ENCODE peak calls at places on chromosomes 6 and 20, in seven cellular contexts. One of them, this sample, is unnamed.

GRCh38 chr6:31172973-31173384 is 2.5 kb upstream of the POU5F1 start:
- DNase-seq in psoas muscle: no peak
- DNase-seq in heart right ventricle: no peak
- DNase-seq in neural progenitor cell: peak
- DNase-seq in K562: no peak
- DNase-seq in right lobe of liver: no peak
- DNase-seq in aorta: no peak
- DNase-seq in this sample: no peak

GRCh38 chr6:158008894-158009891 is 27.5 kb downstream of the SYNJ2 start:
- DNase-seq in aorta: peak
- DNase-seq in heart right ventricle: peak
- DNase-seq in psoas muscle: peak
- DNase-seq in right lobe of liver: peak
- DNase-seq in K562: no peak
- DNase-seq in neural progenitor cell: no peak
- DNase-seq in this sample: peak

GRCh38 chr6:15629487-15629886 is 33.3 kb downstream of the DTNBP1 start:
- DNase-seq in heart right ventricle: no peak
- DNase-seq in K562: no peak
- DNase-seq in aorta: no peak
- DNase-seq in right lobe of liver: no peak
- DNase-seq in neural progenitor cell: no peak
- DNase-seq in psoas muscle: no peak
- DNase-seq in this sample: no peak

GRCh38 chr20:18808712-18809111 is 4.9 kb upstream of the SCP2D1 start:
- DNase-seq in K562: no peak
- DNase-seq in psoas muscle: no peak
- DNase-seq in right lobe of liver: no peak
- DNase-seq in heart right ventricle: no peak
- DNase-seq in aorta: no peak
- DNase-seq in neural progenitor cell: no peak
- DNase-seq in this sample: no peak

GRCh38 chr20:60559462-60559861 is 601.2 kb downstream of the CDH26 start:
- DNase-seq in aorta: no peak
- DNase-seq in K562: no peak
- DNase-seq in heart right ventricle: no peak
- DNase-seq in right lobe of liver: no peak
- DNase-seq in neural progenitor cell: peak
- DNase-seq in psoas muscle: no peak
- DNase-seq in this sample: no peak

GRCh38 chr20:35237486-35237885 is 11.0 kb downstream of the MMP24 start:
- DNase-seq in psoas muscle: no peak
- DNase-seq in K562: no peak
- DNase-seq in neural progenitor cell: no peak
- DNase-seq in heart right ventricle: no peak
- DNase-seq in aorta: no peak
- DNase-seq in right lobe of liver: no peak
- DNase-seq in this sample: no peak

GRCh38 chr6:111888928-111889696 is 15.9 kb upstream of the FYN start:
- DNase-seq in psoas muscle: no peak
- DNase-seq in heart right ventricle: peak
- DNase-seq in right lobe of liver: no peak
- DNase-seq in aorta: no peak
- DNase-seq in K562: no peak
- DNase-seq in neural progenitor cell: peak
- DNase-seq in this sample: no peak

GRCh38 chr20:49278817-49279676 is 1.2 kb upstream of the ZNFX1 start:
- DNase-seq in aorta: no peak
- DNase-seq in right lobe of liver: no peak
- DNase-seq in heart right ventricle: no peak
- DNase-seq in psoas muscle: no peak
- DNase-seq in K562: peak
- DNase-seq in neural progenitor cell: peak
- DNase-seq in this sample: peak

GRCh38 chr6:52089758-52090348 is 2.4 kb upstream of the PKHD1 start:
- DNase-seq in aorta: no peak
- DNase-seq in neural progenitor cell: no peak
- DNase-seq in heart right ventricle: no peak
- DNase-seq in K562: no peak
- DNase-seq in right lobe of liver: peak
- DNase-seq in psoas muscle: no peak
- DNase-seq in this sample: no peak

GRCh38 chr20:52814371-52814770 is 157.8 kb upstream of the TSHZ2 start:
- DNase-seq in K562: no peak
- DNase-seq in right lobe of liver: no peak
- DNase-seq in heart right ventricle: no peak
- DNase-seq in psoas muscle: no peak
- DNase-seq in neural progenitor cell: no peak
- DNase-seq in aorta: no peak
- DNase-seq in this sample: no peak

GRCh38 chr6:137821486-137821885 is 45.6 kb upstream of the TNFAIP3 start:
- DNase-seq in psoas muscle: no peak
- DNase-seq in right lobe of liver: no peak
- DNase-seq in K562: no peak
- DNase-seq in heart right ventricle: no peak
- DNase-seq in neural progenitor cell: no peak
- DNase-seq in aorta: no peak
- DNase-seq in this sample: no peak
- H3K27ac ChIP-seq in psoas muscle: no peak
- H3K27ac ChIP-seq in right lobe of liver: no peak
- H3K27ac ChIP-seq in K562: no peak
- H3K27ac ChIP-seq in heart right ventricle: no peak
- H3K27ac ChIP-seq in neural progenitor cell: no peak
- H3K27ac ChIP-seq in aorta: no peak
- H3K27ac ChIP-seq in this sample: no peak

GRCh38 chr6:42787018-42787611 is 5.3 kb downstream of the BICRAL start:
- DNase-seq in heart right ventricle: no peak
- DNase-seq in neural progenitor cell: no peak
- DNase-seq in K562: no peak
- DNase-seq in psoas muscle: no peak
- DNase-seq in right lobe of liver: no peak
- DNase-seq in aorta: no peak
- DNase-seq in this sample: no peak
- H3K27ac ChIP-seq in heart right ventricle: no peak
- H3K27ac ChIP-seq in neural progenitor cell: no peak
- H3K27ac ChIP-seq in K562: peak
- H3K27ac ChIP-seq in psoas muscle: peak
- H3K27ac ChIP-seq in right lobe of liver: no peak
- H3K27ac ChIP-seq in aorta: no peak
- H3K27ac ChIP-seq in this sample: no peak

GRCh38 chr6:45961125-45961524 is 54.5 kb downstream of the CLIC5 start:
- DNase-seq in right lobe of liver: no peak
- DNase-seq in aorta: no peak
- DNase-seq in heart right ventricle: no peak
- DNase-seq in neural progenitor cell: no peak
- DNase-seq in K562: no peak
- DNase-seq in psoas muscle: no peak
- DNase-seq in this sample: no peak
- H3K27ac ChIP-seq in right lobe of liver: no peak
- H3K27ac ChIP-seq in aorta: no peak
- H3K27ac ChIP-seq in heart right ventricle: peak
- H3K27ac ChIP-seq in neural progenitor cell: no peak
- H3K27ac ChIP-seq in K562: no peak
- H3K27ac ChIP-seq in psoas muscle: peak
- H3K27ac ChIP-seq in this sample: no peak

DNA sequence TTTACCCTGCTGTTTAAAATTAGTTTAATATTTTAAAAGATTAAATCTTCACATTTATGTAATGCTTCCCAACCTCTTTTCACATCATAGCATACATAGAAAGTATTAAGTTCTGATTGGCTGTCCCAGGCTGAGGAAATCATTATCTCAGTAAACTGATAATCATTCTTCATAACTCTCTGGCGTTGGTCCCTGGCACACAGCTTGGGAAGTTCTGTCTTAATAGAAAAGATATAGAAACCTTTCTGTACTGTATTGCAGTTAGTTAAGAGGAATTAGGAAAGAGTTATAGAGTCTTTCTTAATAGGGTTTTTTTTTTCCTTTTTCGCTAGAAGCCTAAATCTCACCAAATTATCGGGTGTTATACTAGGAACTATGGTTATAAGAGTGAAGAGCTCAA is 85.4 kb downstream of the CBFA2T2 start:
- DNase-seq in neural progenitor cell: no peak
- DNase-seq in aorta: no peak
- DNase-seq in heart right ventricle: no peak
- DNase-seq in K562: no peak
- DNase-seq in psoas muscle: no peak
- DNase-seq in right lobe of liver: no peak
- DNase-seq in this sample: no peak
- H3K27ac ChIP-seq in neural progenitor cell: no peak
- H3K27ac ChIP-seq in aorta: no peak
- H3K27ac ChIP-seq in heart right ventricle: no peak
- H3K27ac ChIP-seq in K562: no peak
- H3K27ac ChIP-seq in psoas muscle: no peak
- H3K27ac ChIP-seq in right lobe of liver: no peak
- H3K27ac ChIP-seq in this sample: no peak